ENCODE peak calls at places on chromosomes 6 and 20, in eight cellular contexts. E, P, X, I, B, D, F and Q are unnamed samples.

GRCh38 chr6:104711371-104711770 is 148.3 kb downstream of the HACE1 start:
- DNase-seq in D (no peak), X (no peak), F (no peak), E (peak; percentile 25), P (no peak), I (no peak), B (peak; percentile 80), Q (peak; percentile 35)

GRCh38 chr6:107564223-107564855 is 74.4 kb downstream of the SOBP start:
- DNase-seq in I (peak; percentile 42), X (no peak), B (no peak), E (no peak), P (no peak), D (no peak), F (no peak), Q (no peak)

GRCh38 chr6:85193339-85193738 is 256.5 kb upstream of the NT5E start:
- DNase-seq in F (no peak), E (no peak), I (no peak), B (no peak), P (peak; percentile 8), X (no peak), D (no peak), Q (no peak)

GRCh38 chr20:47027456-47027855 is 132.8 kb downstream of the EYA2 start:
- DNase-seq in I (no peak), P (no peak), B (no peak), F (no peak), E (no peak), X (no peak), D (no peak), Q (no peak)

GRCh38 chr6:46757206-46757564 is 10.5 kb downstream of the ANKRD66 start:
- DNase-seq in E (no peak), I (no peak), D (no peak), P (no peak), B (no peak), F (no peak), X (no peak), Q (no peak)

GRCh38 chr6:21994821-21995220 is 302.0 kb downstream of the PRL start:
- DNase-seq in P (no peak), E (no peak), X (no peak), F (no peak), B (no peak), D (no peak), I (no peak), Q (no peak)

GRCh38 chr20:2485662-2486061 is 15.1 kb upstream of the SNRPB start:
- DNase-seq in E (no peak), F (no peak), B (no peak), D (no peak), P (no peak), I (no peak), X (no peak), Q (no peak)

GRCh38 chr6:34289137-34289536 is 40.3 kb upstream of the SMIM29 start:
- DNase-seq in E (no peak), I (no peak), D (no peak), P (no peak), F (no peak), X (no peak), B (no peak), Q (no peak)

GRCh38 chr20:59153832-59154231 is 9.8 kb upstream of the ZNF831 start:
- DNase-seq in D (no peak), X (no peak), F (no peak), E (no peak), B (no peak), P (no peak), I (no peak), Q (no peak)

GRCh38 chr20:35007891-35008290 is 52.2 kb downstream of the MYH7B start:
- DNase-seq in I (peak; percentile 16), P (no peak), F (no peak), B (no peak), X (no peak), D (no peak), E (no peak), Q (no peak)

GRCh38 chr20:2108987-2109386 is 7.4 kb downstream of the STK35 start:
- DNase-seq in X (no peak), B (peak; percentile 33), F (no peak), D (no peak), P (peak; percentile 7), E (peak; percentile 47), I (no peak), Q (no peak)

GRCh38 chr20:44692932-44693476 is 22.2 kb upstream of the CCN5 start:
- DNase-seq in X (peak; percentile 38), E (peak; percentile 92), P (peak; percentile 71), I (no peak), B (peak; percentile 97), F (no peak), D (no peak), Q (peak; percentile 98)

GRCh38 chr6:53306819-53307347 is 41.9 kb downstream of the ELOVL5 start:
- DNase-seq in E (no peak), P (no peak), X (no peak), I (no peak), F (peak; percentile 79), D (no peak), B (peak; percentile 89), Q (peak; percentile 30)

GRCh38 chr6:32624565-32624964 is 12.6 kb upstream of the HLA-DQA1 start:
- DNase-seq in D (no peak), E (no peak), F (no peak), P (no peak), I (no peak), X (no peak), B (no peak), Q (no peak)

GRCh38 chr6:108742041-108742440 is 106.2 kb upstream of the ARMC2 start:
- DNase-seq in F (no peak), B (no peak), P (no peak), I (no peak), E (no peak), D (no peak), X (no peak), Q (no peak)

GRCh38 chr6:39054577-39055142 is 6.1 kb downstream of the GLP1R start:
- DNase-seq in E (no peak), B (no peak), D (no peak), F (no peak), I (no peak), P (no peak), X (no peak), Q (no peak)

GRCh38 chr6:143165315-143165855 is 104.7 kb downstream of the AIG1 start:
- DNase-seq in B (no peak), F (no peak), I (no peak), D (no peak), E (no peak), X (no peak), P (no peak), Q (no peak)

GRCh38 chr6:28956331-28956730 is 32.5 kb upstream of the TRIM27 start:
- DNase-seq in E (no peak), X (no peak), I (no peak), B (no peak), D (no peak), F (no peak), P (no peak), Q (no peak)

GRCh38 chr6:28948782-28949486 is 25.1 kb upstream of the TRIM27 start:
- DNase-seq in P (no peak), F (no peak), D (no peak), B (peak; percentile 66), I (no peak), X (no peak), E (no peak), Q (no peak)

GRCh38 chr6:28947831-28948270 is 24.1 kb upstream of the TRIM27 start:
- DNase-seq in E (no peak), I (no peak), D (no peak), P (no peak), F (no peak), B (peak; percentile 94), X (no peak), Q (peak; percentile 47)

GRCh38 chr6:28953039-28953872 is 29.5 kb upstream of the TRIM27 start:
- DNase-seq in I (peak; percentile 75), X (peak; percentile 41), E (peak; percentile 57), P (peak; percentile 36), B (peak; percentile 74), D (peak; percentile 79), F (peak; percentile 56), Q (peak; percentile 58)
- H3K27ac ChIP-seq in I (no peak overlapping the region), X (no peak overlapping the region), E (peak overlapping the region; percentile 36), P (no peak overlapping the region), B (peak overlapping the region; percentile 68), D (peak overlapping the region; percentile 76), F (no peak overlapping the region), Q (no peak overlapping the region)

GRCh38 chr20:51059862-51060261 is 37.0 kb upstream of the KCNG1 start:
- DNase-seq in E (no peak), X (no peak), F (no peak), P (no peak), I (no peak), B (no peak), D (no peak), Q (no peak)
- TF ChIP-seq MAX in E (no peak), X (no peak), F (no peak), P (no peak), I (no peak), B (no peak), D (no peak), Q (no peak)

GRCh38 chr6:1617466-1618304 is 8.0 kb downstream of the FOXC1 start:
- DNase-seq in D (no peak), I (no peak), F (no peak), X (no peak), E (no peak), B (no peak), P (no peak), Q (peak; percentile 59)
- H3K27ac ChIP-seq in D (no peak overlapping the region), I (no peak overlapping the region), F (no peak overlapping the region), X (no peak overlapping the region), E (no peak overlapping the region), B (no peak overlapping the region), P (no peak overlapping the region), Q (peak overlapping the region; percentile 14)

GRCh38 chr20:33296206-33296605 is 13.2 kb downstream of the BPIFB1 start:
- DNase-seq in B (no peak), F (no peak), E (no peak), D (no peak), P (no peak), X (no peak), I (no peak), Q (no peak)

GRCh38 chr20:33287884-33288283 is 4.9 kb downstream of the BPIFB1 start:
- DNase-seq in E (no peak), D (no peak), B (no peak), F (no peak), I (no peak), P (no peak), X (no peak), Q (no peak)

GRCh38 chr20:33290852-33291251 is 7.8 kb downstream of the BPIFB1 start:
- DNase-seq in P (no peak), B (no peak), F (no peak), X (no peak), D (no peak), E (no peak), I (no peak), Q (no peak)

GRCh38 chr20:33291416-33291815 is 8.4 kb downstream of the BPIFB1 start:
- DNase-seq in I (no peak), D (no peak), F (no peak), X (no peak), P (no peak), E (no peak), B (no peak), Q (no peak)

DNA sequence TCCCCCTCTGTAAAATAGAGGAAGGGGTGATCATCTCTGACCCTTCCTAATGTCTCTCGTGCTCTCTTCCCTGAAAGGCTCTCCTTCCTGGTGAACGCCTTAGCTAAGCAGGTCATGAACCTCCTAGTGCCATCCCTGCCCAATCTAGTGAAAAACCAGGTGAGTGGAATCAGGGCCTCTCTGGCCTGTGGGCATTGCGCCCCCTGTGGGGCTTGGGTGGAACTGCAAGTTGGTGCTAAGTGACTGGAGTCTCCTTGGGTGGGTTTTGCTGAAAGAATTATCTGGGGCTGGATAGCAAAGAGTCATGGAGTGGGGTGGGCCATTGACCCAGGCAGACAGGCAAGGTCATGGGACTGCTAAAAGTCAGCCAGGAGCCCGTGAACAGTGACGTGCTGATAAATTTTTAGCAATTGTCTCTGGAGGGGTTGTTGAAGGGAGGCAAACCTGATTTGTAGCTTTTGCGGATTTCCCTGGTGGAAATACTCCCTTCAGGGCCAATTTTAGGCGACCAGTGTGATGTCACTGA is 8.9 kb downstream of the BPIFB1 start:
- DNase-seq in F (no peak), I (peak; percentile 71), B (peak; percentile 59), X (peak; percentile 57), E (peak; percentile 59), P (peak; percentile 19), D (peak; percentile 84), Q (peak; percentile 26)
- TF ChIP-seq MAX in F (no peak), I (no peak), B (no peak), X (no peak), E (no peak), P (no peak), D (no peak), Q (no peak)